ENCODE peak calls at places on chromosomes 13 and 19, in five cellular contexts. F, R, N, B and Z are unnamed samples.
A peak's percentile ranks its signal among the peaks of the same experiment; 100 is the strongest.

GRCh38 chr13:111937763-111938375 is 129.1 kb upstream of the SOX1 start:
- DNase-seq in F (no peak), R (no peak), N (no peak), B (no peak), Z (no peak)

GRCh38 chr19:2529473-2529918 is 53.6 kb downstream of the GADD45B start:
- DNase-seq in F (peak; percentile 70), R (no peak), N (peak; percentile 93), B (no peak), Z (peak; percentile 70)

GRCh38 chr19:38685666-38686529 is 38.4 kb downstream of the ACTN4 start:
- DNase-seq in F (peak; percentile 81), R (no peak), N (peak; percentile 72), B (no peak), Z (peak; percentile 75)

GRCh38 chr13:89923731-89924130 is 1423.8 kb upstream of the MIR17HG start:
- DNase-seq in F (peak; percentile 6), R (no peak), N (no peak), B (no peak), Z (peak; percentile 2)

GRCh38 chr19:48363500-48363809 is 285 bp downstream of the TMEM143 start:
- DNase-seq in F (no peak), R (peak; percentile 45), N (no peak), B (no peak), Z (no peak)

GRCh38 chr19:33449799-33450198 is 71.8 kb downstream of the PEPD start:
- DNase-seq in F (no peak), R (no peak), N (no peak), B (no peak), Z (no peak)

GRCh38 chr19:1122972-1123363 is 19.2 kb downstream of the GPX4 start:
- DNase-seq in F (peak; percentile 86), R (peak; percentile 95), N (peak; percentile 42), B (peak; percentile 97), Z (peak; percentile 81)

GRCh38 chr19:11232555-11232954 is 6.9 kb upstream of the ANGPTL8 start:
- DNase-seq in F (no peak), R (no peak), N (no peak), B (no peak), Z (no peak)

GRCh38 chr19:46620716-46621115 is 4.2 kb downstream of the PTGIR start:
- DNase-seq in F (peak; percentile 70), R (no peak), N (no peak), B (no peak), Z (peak; percentile 50)

GRCh38 chr13:29583073-29583785 is 12.3 kb downstream of the SLC7A1 start:
- DNase-seq in F (no peak), R (no peak), N (peak; percentile 89), B (no peak), Z (peak; percentile 51)

GRCh38 chr13:46160474-46161066 is 21.4 kb downstream of the LCP1 start:
- DNase-seq in F (peak; percentile 75), R (peak; percentile 22), N (peak; percentile 57), B (no peak), Z (peak; percentile 75)

GRCh38 chr13:35016362-35017148 is 74.5 kb downstream of the NBEA start:
- DNase-seq in F (no peak), R (no peak), N (peak; percentile 1), B (no peak), Z (no peak)

GRCh38 chr19:41225238-41226052 is 6.4 kb downstream of the AXL start:
- DNase-seq in F (peak; percentile 98), R (no peak), N (peak; percentile 100), B (peak; percentile 63), Z (peak; percentile 91)

GRCh38 chr13:74243637-74244526 is 109.7 kb upstream of the KLF12 start:
- DNase-seq in F (peak; percentile 51), R (no peak), N (peak; percentile 74), B (no peak), Z (peak; percentile 35)

GRCh38 chr19:55165952-55166529 is 372 bp downstream of the DNAAF3 start:
- DNase-seq in F (peak; percentile 83), R (peak; percentile 83), N (peak; percentile 71), B (peak; percentile 93), Z (peak; percentile 47)

GRCh38 chr13:34462843-34463242 is 479.2 kb upstream of the NBEA start:
- DNase-seq in F (peak; percentile 38), R (no peak), N (peak; percentile 83), B (no peak), Z (peak; percentile 48)

GRCh38 chr19:33403221-33403972 is 29.9 kb downstream of the CEBPG start:
- DNase-seq in F (no peak), R (no peak), N (no peak), B (no peak), Z (no peak)

GRCh38 chr19:2750739-2751437 is 11.1 kb upstream of the SLC39A3 start:
- DNase-seq in F (no peak), R (no peak), N (no peak), B (no peak), Z (no peak)

GRCh38 chr13:113904411-113904810 is 40.5 kb upstream of the GAS6 start:
- DNase-seq in F (peak; percentile 36), R (no peak), N (peak; percentile 36), B (peak; percentile 66), Z (no peak)

GRCh38 chr13:46668302-46668720 is 115.3 kb downstream of the LRCH1 start:
- DNase-seq in F (peak; percentile 95), R (no peak), N (peak; percentile 89), B (no peak), Z (peak; percentile 82)

GRCh38 chr13:98466634-98467236 is 110.2 kb downstream of the STK24 start:
- DNase-seq in F (peak; percentile 53), R (peak; percentile 75), N (peak; percentile 24), B (peak; percentile 87), Z (peak; percentile 46)